ENCODE peak calls at places on chromosomes 2 and 18, in eight cellular contexts. R is psoas muscle; N is HEK293T; F is NCI-H1417; U is stimulated activated CD4-positive, alpha-beta T cell treated with anti-CD3 and anti-CD28 coated beads, Interleukin-2, amount 100 ng/mL, for 48 hours; P is cardiac septum; W is HT-29; Z is activated T-helper 1 cell treated with Interleukin-2 at 50 U/mL for 16 hours. K is an unnamed sample.

GRCh38 chr18:28794459-28795245 is 617.7 kb upstream of the CDH2 start:
- DNase-seq in P (no peak), F (no peak), N (no peak), Z (no peak), R (no peak), U (no peak), W (no peak), K (peak; percentile 71)

GRCh38 chr18:21051615-21052014 is 60.0 kb downstream of the ROCK1 start:
- DNase-seq in U (no peak), P (no peak), N (no peak), Z (no peak), W (no peak), R (no peak), F (no peak), K (no peak)

GRCh38 chr2:169232551-169233154 is 129.7 kb downstream of the LRP2 start:
- DNase-seq in Z (no peak), F (no peak), U (no peak), N (no peak), R (no peak), W (no peak), P (no peak), K (no peak)

GRCh38 chr18:58392336-58393000 is 236.4 kb downstream of the ALPK2 start:
- DNase-seq in U (no peak), N (no peak), P (no peak), Z (no peak), W (no peak), F (no peak), R (no peak), K (no peak)

GRCh38 chr2:47485751-47486300 is 82.9 kb downstream of the MSH2 start:
- DNase-seq in W (no peak), Z (no peak), N (no peak), U (no peak), P (no peak), R (no peak), F (no peak), K (no peak)

GRCh38 chr2:178280261-178280852 is 86.0 kb downstream of the OSBPL6 start:
- DNase-seq in W (peak; percentile 75), R (no peak), U (peak; percentile 52), F (peak; percentile 4), P (no peak), Z (no peak), N (peak; percentile 57), K (no peak)

GRCh38 chr18:7958081-7958896 is 391.2 kb downstream of the PTPRM start:
- DNase-seq in P (no peak), R (no peak), W (no peak), U (no peak), N (no peak), Z (no peak), F (no peak), K (no peak)

GRCh38 chr2:121197369-121198091 is 87.5 kb downstream of the TFCP2L1 start:
- DNase-seq in R (peak; percentile 93), P (peak; percentile 87), N (no peak), Z (no peak), F (no peak), U (no peak), W (no peak), K (peak; percentile 70)

GRCh38 chr2:147214900-147215299 is 629.9 kb upstream of the ACVR2A start:
- DNase-seq in N (no peak), U (no peak), F (no peak), Z (no peak), R (no peak), P (no peak), W (no peak), K (no peak)

GRCh38 chr18:3875376-3875775 is 425.4 kb downstream of the TGIF1 start:
- DNase-seq in N (no peak), P (no peak), F (no peak), U (no peak), R (no peak), Z (no peak), W (no peak), K (no peak)

GRCh38 chr2:96265349-96265839 is 403 bp downstream of the TMEM127 start:
- DNase-seq in F (peak; percentile 43), P (peak; percentile 84), W (no peak), N (peak; percentile 42), U (no peak), Z (peak; percentile 21), R (no peak), K (no peak)

GRCh38 chr18:11051462-11051861 is 97.9 kb downstream of the PIEZO2 start:
- DNase-seq in P (no peak), W (no peak), F (no peak), N (no peak), Z (no peak), U (no peak), R (no peak), K (no peak)

GRCh38 chr2:41923156-41923786 is 124.5 kb upstream of the PKDCC start:
- DNase-seq in P (no peak), N (no peak), U (no peak), F (no peak), Z (no peak), R (no peak), W (no peak), K (no peak)

GRCh38 chr2:218631837-218632236 is 24.1 kb downstream of the PLCD4 start:
- DNase-seq in U (no peak), P (no peak), Z (no peak), R (no peak), N (no peak), F (no peak), W (no peak), K (no peak)

GRCh38 chr2:121904656-121905055 is 149.2 kb downstream of the TSN start:
- DNase-seq in N (no peak), Z (no peak), R (no peak), P (no peak), W (no peak), F (no peak), U (no peak), K (no peak)

GRCh38 chr2:57906152-57906732 is 140.4 kb upstream of the VRK2 start:
- DNase-seq in Z (no peak), P (no peak), F (no peak), U (no peak), W (peak; percentile 69), N (peak; percentile 50), R (no peak), K (no peak)

GRCh38 chr2:170218931-170219330 is 41.0 kb downstream of the MYO3B start:
- DNase-seq in N (no peak), Z (no peak), P (no peak), F (peak; percentile 5), W (no peak), U (no peak), R (no peak), K (no peak)

GRCh38 chr2:234334146-234334545 is 162.7 kb downstream of the ARL4C start:
- DNase-seq in U (no peak), F (no peak), R (no peak), N (no peak), Z (no peak), P (no peak), W (no peak), K (no peak)

GRCh38 chr2:218229239-218229638 is 12.2 kb downstream of the ARPC2 start:
- DNase-seq in F (no peak), W (no peak), R (no peak), Z (no peak), U (no peak), P (no peak), N (no peak), K (no peak)

GRCh38 chr2:150716186-150716585 is 228.7 kb upstream of the RND3 start:
- DNase-seq in Z (no peak), W (no peak), U (no peak), P (no peak), R (no peak), F (no peak), N (no peak), K (no peak)

GRCh38 chr2:159199751-159200465 is 86.6 kb downstream of the WDSUB1 start:
- DNase-seq in W (no peak), P (no peak), N (no peak), F (no peak), Z (no peak), R (no peak), U (no peak), K (no peak)

GRCh38 chr2:192480984-192481383 is 286.3 kb upstream of the TMEFF2 start:
- DNase-seq in Z (no peak), R (no peak), N (no peak), F (no peak), P (no peak), U (no peak), W (no peak), K (no peak)

GRCh38 chr2:160205511-160205910 is 5.4 kb upstream of the ITGB6 start:
- DNase-seq in N (no peak), R (peak; percentile 75), F (no peak), W (peak; percentile 96), U (no peak), P (no peak), Z (no peak), K (peak; percentile 98)

GRCh38 chr2:219116776-219117646 is 43.6 kb downstream of the NHEJ1 start:
- DNase-seq in N (no peak), R (no peak), U (no peak), Z (no peak), P (no peak), F (no peak), W (peak; percentile 70), K (no peak)

GRCh38 chr2:239769574-239770145 is 255.5 kb downstream of the NDUFA10 start:
- DNase-seq in Z (no peak), R (peak; percentile 58), N (no peak), W (no peak), P (peak; percentile 73), U (no peak), F (no peak), K (no peak)

GRCh38 chr2:235238537-235238936 is 255.3 kb upstream of the AGAP1 start:
- DNase-seq in R (peak; percentile 59), Z (no peak), U (no peak), W (no peak), N (no peak), F (no peak), P (no peak), K (peak; percentile 3)

GRCh38 chr2:48145845-48146452 is 239.7 kb upstream of the FBXO11 start:
- DNase-seq in F (no peak), W (no peak), P (no peak), N (no peak), Z (no peak), U (no peak), R (no peak), K (no peak)

GRCh38 chr2:128316777-128317185 is 1.9 kb downstream of the HS6ST1 start:
- DNase-seq in P (no peak), Z (no peak), U (no peak), R (no peak), N (no peak), W (no peak), F (no peak), K (no peak)

GRCh38 chr2:150702791-150703190 is 215.3 kb upstream of the RND3 start:
- DNase-seq in Z (no peak), F (no peak), N (no peak), W (no peak), U (no peak), P (no peak), R (no peak), K (no peak)

GRCh38 chr2:241901018-241901380 is 31.5 kb downstream of the RTP5 start:
- DNase-seq in W (no peak), U (no peak), N (no peak), P (peak; percentile 35), F (no peak), Z (no peak), R (no peak), K (no peak)

GRCh38 chr2:73972846-73973245 is 11.9 kb upstream of the TET3 start:
- DNase-seq in F (peak; percentile 16), N (no peak), U (no peak), R (no peak), Z (no peak), P (no peak), W (no peak), K (no peak)

GRCh38 chr18:3873698-3874495 is 423.9 kb downstream of the TGIF1 start:
- DNase-seq in F (no peak), U (no peak), P (no peak), Z (no peak), W (no peak), N (no peak), R (no peak), K (no peak)

K was measured in epithelial cell of prostate.